ENCODE peak calls at places on chromosomes 3 and 15, in nine cellular contexts. One of them, this sample, is unnamed.

GRCh38 chr15:76840830-76841460 is 64.2 kb downstream of the SCAPER start:
- DNase-seq in GM12864: no peak
- DNase-seq in left ventricle myocardium inferior: no peak
- DNase-seq in neural crest cell: no peak
- DNase-seq in cardiac fibroblast: peak
- DNase-seq in AG10803: peak
- DNase-seq in tibial nerve: no peak
- DNase-seq in left lung: no peak
- DNase-seq in CD14-positive monocyte: no peak
- DNase-seq in this sample: no peak

GRCh38 chr3:31692714-31693113 is 160.0 kb downstream of the STT3B start:
- DNase-seq in neural crest cell: no peak
- DNase-seq in cardiac fibroblast: no peak
- DNase-seq in AG10803: no peak
- DNase-seq in left lung: no peak
- DNase-seq in CD14-positive monocyte: no peak
- DNase-seq in GM12864: no peak
- DNase-seq in tibial nerve: no peak
- DNase-seq in left ventricle myocardium inferior: no peak
- DNase-seq in this sample: no peak

GRCh38 chr15:67074886-67075229 is 9.5 kb downstream of the SMAD3 start:
- DNase-seq in left ventricle myocardium inferior: no peak
- DNase-seq in cardiac fibroblast: no peak
- DNase-seq in CD14-positive monocyte: peak
- DNase-seq in AG10803: peak
- DNase-seq in tibial nerve: no peak
- DNase-seq in neural crest cell: no peak
- DNase-seq in GM12864: no peak
- DNase-seq in left lung: no peak
- DNase-seq in this sample: no peak

GRCh38 chr3:64489361-64490044 is 198.3 kb downstream of the ADAMTS9 start:
- DNase-seq in cardiac fibroblast: peak
- DNase-seq in left lung: peak
- DNase-seq in CD14-positive monocyte: no peak
- DNase-seq in tibial nerve: no peak
- DNase-seq in neural crest cell: peak
- DNase-seq in left ventricle myocardium inferior: no peak
- DNase-seq in AG10803: no peak
- DNase-seq in GM12864: no peak
- DNase-seq in this sample: peak

GRCh38 chr15:67822537-67823370 is 2.6 kb upstream of the SKOR1 start:
- DNase-seq in CD14-positive monocyte: no peak
- DNase-seq in GM12864: no peak
- DNase-seq in left lung: no peak
- DNase-seq in AG10803: no peak
- DNase-seq in tibial nerve: no peak
- DNase-seq in left ventricle myocardium inferior: no peak
- DNase-seq in neural crest cell: no peak
- DNase-seq in cardiac fibroblast: no peak
- DNase-seq in this sample: no peak

GRCh38 chr3:185381321-185381720 is 18.4 kb downstream of the MAP3K13 start:
- DNase-seq in GM12864: no peak
- DNase-seq in neural crest cell: no peak
- DNase-seq in cardiac fibroblast: no peak
- DNase-seq in left ventricle myocardium inferior: no peak
- DNase-seq in AG10803: no peak
- DNase-seq in left lung: no peak
- DNase-seq in tibial nerve: no peak
- DNase-seq in CD14-positive monocyte: no peak
- DNase-seq in this sample: no peak

GRCh38 chr15:60548101-60548500 is 69.2 kb upstream of the ICE2 start:
- DNase-seq in left lung: no peak
- DNase-seq in AG10803: no peak
- DNase-seq in neural crest cell: no peak
- DNase-seq in cardiac fibroblast: no peak
- DNase-seq in left ventricle myocardium inferior: no peak
- DNase-seq in CD14-positive monocyte: no peak
- DNase-seq in GM12864: peak
- DNase-seq in tibial nerve: no peak
- DNase-seq in this sample: no peak

GRCh38 chr3:120802916-120803315 is 60.4 kb downstream of the GTF2E1 start:
- DNase-seq in neural crest cell: no peak
- DNase-seq in GM12864: no peak
- DNase-seq in left ventricle myocardium inferior: no peak
- DNase-seq in cardiac fibroblast: no peak
- DNase-seq in left lung: no peak
- DNase-seq in tibial nerve: no peak
- DNase-seq in AG10803: no peak
- DNase-seq in CD14-positive monocyte: no peak
- DNase-seq in this sample: no peak

GRCh38 chr3:184814214-184814613 is 2.2 kb downstream of the VPS8 start:
- DNase-seq in left ventricle myocardium inferior: no peak
- DNase-seq in tibial nerve: no peak
- DNase-seq in cardiac fibroblast: no peak
- DNase-seq in GM12864: no peak
- DNase-seq in left lung: no peak
- DNase-seq in neural crest cell: no peak
- DNase-seq in AG10803: no peak
- DNase-seq in CD14-positive monocyte: no peak
- DNase-seq in this sample: no peak

GRCh38 chr3:11331101-11331500 is 58.9 kb downstream of the ATG7 start:
- DNase-seq in AG10803: peak
- DNase-seq in GM12864: no peak
- DNase-seq in neural crest cell: no peak
- DNase-seq in cardiac fibroblast: peak
- DNase-seq in left lung: no peak
- DNase-seq in CD14-positive monocyte: no peak
- DNase-seq in left ventricle myocardium inferior: no peak
- DNase-seq in tibial nerve: no peak
- DNase-seq in this sample: no peak

GRCh38 chr3:11328196-11328945 is 56.2 kb downstream of the ATG7 start:
- DNase-seq in CD14-positive monocyte: no peak
- DNase-seq in AG10803: no peak
- DNase-seq in cardiac fibroblast: no peak
- DNase-seq in GM12864: no peak
- DNase-seq in neural crest cell: no peak
- DNase-seq in tibial nerve: no peak
- DNase-seq in left ventricle myocardium inferior: no peak
- DNase-seq in left lung: no peak
- DNase-seq in this sample: no peak

GRCh38 chr3:11329779-11330178 is 57.6 kb downstream of the ATG7 start:
- DNase-seq in AG10803: no peak
- DNase-seq in left ventricle myocardium inferior: no peak
- DNase-seq in neural crest cell: no peak
- DNase-seq in CD14-positive monocyte: no peak
- DNase-seq in tibial nerve: no peak
- DNase-seq in GM12864: no peak
- DNase-seq in cardiac fibroblast: no peak
- DNase-seq in left lung: no peak
- DNase-seq in this sample: no peak

GRCh38 chr3:11323827-11324226 is 51.6 kb downstream of the ATG7 start:
- DNase-seq in neural crest cell: no peak
- DNase-seq in left lung: no peak
- DNase-seq in GM12864: no peak
- DNase-seq in cardiac fibroblast: peak
- DNase-seq in AG10803: peak
- DNase-seq in left ventricle myocardium inferior: no peak
- DNase-seq in CD14-positive monocyte: no peak
- DNase-seq in tibial nerve: no peak
- DNase-seq in this sample: no peak

DNA sequence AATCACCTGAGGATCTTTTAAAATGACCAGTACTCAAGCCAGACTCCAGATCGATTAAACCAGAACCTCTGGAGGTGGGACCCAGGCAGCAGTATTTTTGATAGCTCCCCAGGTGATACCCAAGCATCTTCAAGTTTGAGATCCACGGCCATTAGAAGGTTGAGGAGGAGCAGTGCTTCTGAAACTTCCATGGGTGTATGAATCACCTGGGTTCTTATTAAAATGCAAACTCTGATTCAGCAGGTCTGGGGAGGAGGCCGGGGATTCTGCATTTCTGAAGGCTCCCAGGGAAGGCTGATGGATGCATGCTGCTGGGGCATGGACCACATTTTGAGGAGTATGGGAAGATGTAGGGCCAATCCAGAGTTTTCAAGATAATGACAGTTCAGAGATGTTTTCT is 55.4 kb downstream of the ATG7 start:
- DNase-seq in GM12864: no peak
- DNase-seq in left ventricle myocardium inferior: no peak
- DNase-seq in AG10803: no peak
- DNase-seq in left lung: no peak
- DNase-seq in CD14-positive monocyte: no peak
- DNase-seq in cardiac fibroblast: no peak
- DNase-seq in neural crest cell: no peak
- DNase-seq in tibial nerve: no peak
- DNase-seq in this sample: no peak
- TF ChIP-seq CTCF in GM12864: no peak
- TF ChIP-seq CTCF in left ventricle myocardium inferior: no peak
- TF ChIP-seq CTCF in AG10803: no peak
- TF ChIP-seq CTCF in left lung: no peak
- TF ChIP-seq CTCF in CD14-positive monocyte: no peak
- TF ChIP-seq CTCF in cardiac fibroblast: no peak
- TF ChIP-seq CTCF in neural crest cell: no peak
- TF ChIP-seq CTCF in tibial nerve: no peak
- TF ChIP-seq CTCF in this sample: no peak

DNA sequence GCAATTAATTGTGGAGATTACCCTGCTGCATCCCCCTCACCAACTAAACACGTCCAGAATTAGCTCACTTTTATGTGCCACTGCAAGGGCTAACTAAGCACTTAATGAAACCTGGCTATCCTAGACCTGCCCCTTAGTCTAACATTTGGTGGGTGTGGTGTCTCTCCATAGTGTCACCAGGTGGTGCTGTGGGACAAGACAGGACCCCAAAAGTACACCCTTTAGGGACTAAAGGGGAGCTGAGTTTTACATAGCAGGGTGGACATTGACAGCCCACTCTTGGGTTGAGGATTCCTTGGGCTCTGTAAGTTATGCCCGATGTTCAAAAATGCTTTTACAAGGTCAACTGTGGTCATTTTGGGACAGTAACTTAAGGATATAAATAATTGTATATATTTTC is 5.7 kb downstream of the DUT start:
- DNase-seq in CD14-positive monocyte: no peak
- DNase-seq in tibial nerve: no peak
- DNase-seq in cardiac fibroblast: peak
- DNase-seq in AG10803: peak
- DNase-seq in left ventricle myocardium inferior: no peak
- DNase-seq in left lung: no peak
- DNase-seq in neural crest cell: no peak
- DNase-seq in GM12864: no peak
- DNase-seq in this sample: no peak
- TF ChIP-seq CTCF in CD14-positive monocyte: no peak
- TF ChIP-seq CTCF in tibial nerve: no peak
- TF ChIP-seq CTCF in cardiac fibroblast: peak
- TF ChIP-seq CTCF in AG10803: peak
- TF ChIP-seq CTCF in left ventricle myocardium inferior: peak
- TF ChIP-seq CTCF in left lung: no peak
- TF ChIP-seq CTCF in neural crest cell: peak
- TF ChIP-seq CTCF in GM12864: peak
- TF ChIP-seq CTCF in this sample: peak

GRCh38 chr3:179688847-179689246 is 36.0 kb downstream of the USP13 start:
- DNase-seq in CD14-positive monocyte: no peak
- DNase-seq in cardiac fibroblast: no peak
- DNase-seq in left ventricle myocardium inferior: no peak
- DNase-seq in AG10803: no peak
- DNase-seq in tibial nerve: no peak
- DNase-seq in GM12864: no peak
- DNase-seq in left lung: no peak
- DNase-seq in neural crest cell: no peak
- DNase-seq in this sample: no peak

GRCh38 chr3:179700716-179701115 is 47.9 kb downstream of the USP13 start:
- DNase-seq in left ventricle myocardium inferior: no peak
- DNase-seq in cardiac fibroblast: no peak
- DNase-seq in neural crest cell: no peak
- DNase-seq in left lung: no peak
- DNase-seq in AG10803: no peak
- DNase-seq in CD14-positive monocyte: no peak
- DNase-seq in GM12864: no peak
- DNase-seq in tibial nerve: no peak
- DNase-seq in this sample: no peak

GRCh38 chr3:179695672-179696313 is 43.0 kb downstream of the USP13 start:
- DNase-seq in CD14-positive monocyte: peak
- DNase-seq in cardiac fibroblast: no peak
- DNase-seq in GM12864: no peak
- DNase-seq in left lung: no peak
- DNase-seq in neural crest cell: no peak
- DNase-seq in AG10803: no peak
- DNase-seq in tibial nerve: no peak
- DNase-seq in left ventricle myocardium inferior: no peak
- DNase-seq in this sample: no peak

GRCh38 chr3:179697933-179698332 is 45.1 kb downstream of the USP13 start:
- DNase-seq in AG10803: no peak
- DNase-seq in cardiac fibroblast: no peak
- DNase-seq in left lung: no peak
- DNase-seq in GM12864: no peak
- DNase-seq in CD14-positive monocyte: no peak
- DNase-seq in tibial nerve: no peak
- DNase-seq in left ventricle myocardium inferior: no peak
- DNase-seq in neural crest cell: no peak
- DNase-seq in this sample: no peak

DNA sequence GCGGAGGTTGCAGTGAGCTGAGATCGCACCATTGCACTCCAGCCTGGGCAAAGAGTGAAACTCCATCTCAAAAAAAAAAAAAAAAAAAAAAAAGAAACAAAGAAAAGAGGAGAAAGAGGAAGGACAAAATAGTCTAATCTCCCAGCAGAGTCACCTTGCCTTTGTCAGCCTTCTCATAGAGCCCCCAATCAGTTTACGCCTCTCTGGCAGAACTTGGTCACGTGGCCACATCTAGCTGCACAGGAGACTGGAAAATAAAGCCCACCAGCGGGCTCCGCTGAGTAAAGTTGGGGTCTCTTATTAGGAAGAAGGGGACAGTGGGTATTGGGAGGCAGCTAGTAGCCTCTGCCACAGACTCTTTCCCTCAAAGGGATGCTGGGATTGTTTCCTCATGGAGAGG is 41.9 kb downstream of the USP13 start:
- DNase-seq in AG10803: no peak
- DNase-seq in GM12864: no peak
- DNase-seq in neural crest cell: no peak
- DNase-seq in left lung: no peak
- DNase-seq in cardiac fibroblast: no peak
- DNase-seq in CD14-positive monocyte: no peak
- DNase-seq in tibial nerve: no peak
- DNase-seq in left ventricle myocardium inferior: no peak
- DNase-seq in this sample: no peak
- TF ChIP-seq CTCF in AG10803: no peak
- TF ChIP-seq CTCF in GM12864: no peak
- TF ChIP-seq CTCF in neural crest cell: no peak
- TF ChIP-seq CTCF in left lung: no peak
- TF ChIP-seq CTCF in cardiac fibroblast: no peak
- TF ChIP-seq CTCF in CD14-positive monocyte: no peak
- TF ChIP-seq CTCF in tibial nerve: no peak
- TF ChIP-seq CTCF in left ventricle myocardium inferior: no peak
- TF ChIP-seq CTCF in this sample: no peak

DNA sequence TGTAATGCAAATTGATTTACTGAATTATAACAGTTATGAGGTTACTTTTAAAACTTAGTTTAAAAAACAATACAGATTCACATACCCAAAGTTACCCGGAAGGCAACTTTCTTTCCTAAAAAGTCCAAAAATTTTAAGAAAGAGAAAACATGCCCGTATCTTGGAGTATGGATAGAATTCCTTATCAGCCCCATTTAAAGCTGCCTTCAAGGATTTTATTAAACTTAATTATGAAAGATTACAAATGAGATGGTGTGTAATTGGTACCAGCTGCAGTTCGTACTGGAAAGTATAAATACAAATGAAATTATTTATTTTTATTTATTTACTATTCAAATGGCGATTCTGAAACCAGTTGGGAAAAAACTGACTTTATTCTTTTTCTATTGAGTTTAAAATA is 39.4 kb downstream of the SATB1 start:
- DNase-seq in neural crest cell: no peak
- DNase-seq in AG10803: no peak
- DNase-seq in cardiac fibroblast: no peak
- DNase-seq in GM12864: no peak
- DNase-seq in left ventricle myocardium inferior: no peak
- DNase-seq in tibial nerve: no peak
- DNase-seq in left lung: no peak
- DNase-seq in CD14-positive monocyte: no peak
- DNase-seq in this sample: no peak
- TF ChIP-seq CTCF in neural crest cell: no peak
- TF ChIP-seq CTCF in AG10803: no peak
- TF ChIP-seq CTCF in cardiac fibroblast: no peak
- TF ChIP-seq CTCF in GM12864: no peak
- TF ChIP-seq CTCF in left ventricle myocardium inferior: no peak
- TF ChIP-seq CTCF in tibial nerve: no peak
- TF ChIP-seq CTCF in left lung: no peak
- TF ChIP-seq CTCF in CD14-positive monocyte: no peak
- TF ChIP-seq CTCF in this sample: no peak

This sample was measured in heart right ventricle.